ENCODE peak calls at places on chromosomes 3 and 15, in ten cellular contexts. One of them, this sample, is unnamed.

GRCh38 chr3:101695779-101696372 is 9.4 kb upstream of the RPL24 start:
- DNase-seq in nucleus accumbens: no peak
- DNase-seq in BE2C: peak
- DNase-seq in thyroid gland: no peak
- DNase-seq in caudate nucleus: no peak
- DNase-seq in kidney epithelial cell: no peak
- DNase-seq in retina: peak
- DNase-seq in stimulated activated CD8-positive, alpha-beta memory T cell treated with anti-CD3 and anti-CD28 coated beads, Interleukin-4, amount 100 ng/mL, for 1 hour: no peak
- DNase-seq in NCI-H187 treated with DMSO at 0.1 percent for 48 hours: no peak
- DNase-seq in psoas muscle: no peak
- DNase-seq in this sample: no peak

GRCh38 chr3:158935846-158936245 is 134.0 kb downstream of the MFSD1 start:
- DNase-seq in stimulated activated CD8-positive, alpha-beta memory T cell treated with anti-CD3 and anti-CD28 coated beads, Interleukin-4, amount 100 ng/mL, for 1 hour: no peak
- DNase-seq in retina: no peak
- DNase-seq in BE2C: no peak
- DNase-seq in thyroid gland: no peak
- DNase-seq in kidney epithelial cell: no peak
- DNase-seq in psoas muscle: no peak
- DNase-seq in caudate nucleus: no peak
- DNase-seq in nucleus accumbens: no peak
- DNase-seq in NCI-H187 treated with DMSO at 0.1 percent for 48 hours: no peak
- DNase-seq in this sample: no peak

GRCh38 chr3:140588558-140588957 is 89.3 kb upstream of the TRIM42 start:
- DNase-seq in psoas muscle: no peak
- DNase-seq in BE2C: no peak
- DNase-seq in nucleus accumbens: no peak
- DNase-seq in retina: no peak
- DNase-seq in thyroid gland: no peak
- DNase-seq in NCI-H187 treated with DMSO at 0.1 percent for 48 hours: no peak
- DNase-seq in kidney epithelial cell: no peak
- DNase-seq in stimulated activated CD8-positive, alpha-beta memory T cell treated with anti-CD3 and anti-CD28 coated beads, Interleukin-4, amount 100 ng/mL, for 1 hour: no peak
- DNase-seq in caudate nucleus: no peak
- DNase-seq in this sample: no peak

GRCh38 chr3:38477839-38478450 is 18.2 kb upstream of the EXOG start:
- DNase-seq in kidney epithelial cell: no peak
- DNase-seq in BE2C: no peak
- DNase-seq in psoas muscle: no peak
- DNase-seq in retina: no peak
- DNase-seq in nucleus accumbens: no peak
- DNase-seq in thyroid gland: no peak
- DNase-seq in caudate nucleus: no peak
- DNase-seq in NCI-H187 treated with DMSO at 0.1 percent for 48 hours: no peak
- DNase-seq in stimulated activated CD8-positive, alpha-beta memory T cell treated with anti-CD3 and anti-CD28 coated beads, Interleukin-4, amount 100 ng/mL, for 1 hour: no peak
- DNase-seq in this sample: no peak

GRCh38 chr3:137110392-137110996 is 152.7 kb downstream of the IL20RB start:
- DNase-seq in caudate nucleus: no peak
- DNase-seq in nucleus accumbens: no peak
- DNase-seq in retina: peak
- DNase-seq in stimulated activated CD8-positive, alpha-beta memory T cell treated with anti-CD3 and anti-CD28 coated beads, Interleukin-4, amount 100 ng/mL, for 1 hour: no peak
- DNase-seq in BE2C: peak
- DNase-seq in NCI-H187 treated with DMSO at 0.1 percent for 48 hours: no peak
- DNase-seq in kidney epithelial cell: peak
- DNase-seq in psoas muscle: no peak
- DNase-seq in thyroid gland: no peak
- DNase-seq in this sample: no peak

GRCh38 chr3:182692685-182693084 is 100.6 kb upstream of the ATP11B start:
- DNase-seq in retina: no peak
- DNase-seq in BE2C: no peak
- DNase-seq in stimulated activated CD8-positive, alpha-beta memory T cell treated with anti-CD3 and anti-CD28 coated beads, Interleukin-4, amount 100 ng/mL, for 1 hour: no peak
- DNase-seq in nucleus accumbens: no peak
- DNase-seq in kidney epithelial cell: no peak
- DNase-seq in NCI-H187 treated with DMSO at 0.1 percent for 48 hours: no peak
- DNase-seq in psoas muscle: no peak
- DNase-seq in caudate nucleus: no peak
- DNase-seq in thyroid gland: no peak
- DNase-seq in this sample: no peak

GRCh38 chr3:162547321-162547720 is 1050.7 kb downstream of the OTOL1 start:
- DNase-seq in NCI-H187 treated with DMSO at 0.1 percent for 48 hours: no peak
- DNase-seq in psoas muscle: no peak
- DNase-seq in thyroid gland: no peak
- DNase-seq in nucleus accumbens: no peak
- DNase-seq in caudate nucleus: no peak
- DNase-seq in kidney epithelial cell: no peak
- DNase-seq in stimulated activated CD8-positive, alpha-beta memory T cell treated with anti-CD3 and anti-CD28 coated beads, Interleukin-4, amount 100 ng/mL, for 1 hour: no peak
- DNase-seq in retina: no peak
- DNase-seq in BE2C: no peak
- DNase-seq in this sample: no peak

GRCh38 chr15:70149667-70150404 is 52.1 kb upstream of the TLE3 start:
- DNase-seq in stimulated activated CD8-positive, alpha-beta memory T cell treated with anti-CD3 and anti-CD28 coated beads, Interleukin-4, amount 100 ng/mL, for 1 hour: no peak
- DNase-seq in nucleus accumbens: no peak
- DNase-seq in NCI-H187 treated with DMSO at 0.1 percent for 48 hours: no peak
- DNase-seq in thyroid gland: no peak
- DNase-seq in BE2C: no peak
- DNase-seq in caudate nucleus: no peak
- DNase-seq in retina: no peak
- DNase-seq in psoas muscle: no peak
- DNase-seq in kidney epithelial cell: no peak
- DNase-seq in this sample: no peak

GRCh38 chr15:98981851-98982722 is 25.5 kb downstream of the PGPEP1L start:
- DNase-seq in caudate nucleus: no peak
- DNase-seq in stimulated activated CD8-positive, alpha-beta memory T cell treated with anti-CD3 and anti-CD28 coated beads, Interleukin-4, amount 100 ng/mL, for 1 hour: no peak
- DNase-seq in psoas muscle: no peak
- DNase-seq in thyroid gland: peak
- DNase-seq in nucleus accumbens: no peak
- DNase-seq in retina: no peak
- DNase-seq in BE2C: no peak
- DNase-seq in kidney epithelial cell: no peak
- DNase-seq in NCI-H187 treated with DMSO at 0.1 percent for 48 hours: no peak
- DNase-seq in this sample: no peak

GRCh38 chr3:119025390-119025789 is 9.3 kb downstream of the IGSF11 start:
- DNase-seq in nucleus accumbens: no peak
- DNase-seq in psoas muscle: no peak
- DNase-seq in caudate nucleus: no peak
- DNase-seq in NCI-H187 treated with DMSO at 0.1 percent for 48 hours: no peak
- DNase-seq in thyroid gland: no peak
- DNase-seq in retina: no peak
- DNase-seq in stimulated activated CD8-positive, alpha-beta memory T cell treated with anti-CD3 and anti-CD28 coated beads, Interleukin-4, amount 100 ng/mL, for 1 hour: no peak
- DNase-seq in BE2C: no peak
- DNase-seq in kidney epithelial cell: no peak
- DNase-seq in this sample: no peak

GRCh38 chr3:127671523-127672428 is 976 bp upstream of the ABTB1 start:
- DNase-seq in kidney epithelial cell: no peak
- DNase-seq in psoas muscle: peak
- DNase-seq in retina: peak
- DNase-seq in BE2C: no peak
- DNase-seq in nucleus accumbens: no peak
- DNase-seq in NCI-H187 treated with DMSO at 0.1 percent for 48 hours: no peak
- DNase-seq in thyroid gland: peak
- DNase-seq in caudate nucleus: no peak
- DNase-seq in stimulated activated CD8-positive, alpha-beta memory T cell treated with anti-CD3 and anti-CD28 coated beads, Interleukin-4, amount 100 ng/mL, for 1 hour: peak
- DNase-seq in this sample: no peak

GRCh38 chr3:182969277-182969676 is 11.1 kb downstream of the DCUN1D1 start:
- DNase-seq in nucleus accumbens: no peak
- DNase-seq in NCI-H187 treated with DMSO at 0.1 percent for 48 hours: no peak
- DNase-seq in BE2C: no peak
- DNase-seq in caudate nucleus: no peak
- DNase-seq in psoas muscle: no peak
- DNase-seq in retina: no peak
- DNase-seq in kidney epithelial cell: peak
- DNase-seq in thyroid gland: no peak
- DNase-seq in stimulated activated CD8-positive, alpha-beta memory T cell treated with anti-CD3 and anti-CD28 coated beads, Interleukin-4, amount 100 ng/mL, for 1 hour: no peak
- DNase-seq in this sample: no peak

GRCh38 chr3:33313331-33313730 is 36.1 kb downstream of the FBXL2 start:
- DNase-seq in nucleus accumbens: no peak
- DNase-seq in retina: no peak
- DNase-seq in psoas muscle: no peak
- DNase-seq in kidney epithelial cell: no peak
- DNase-seq in caudate nucleus: no peak
- DNase-seq in NCI-H187 treated with DMSO at 0.1 percent for 48 hours: no peak
- DNase-seq in thyroid gland: no peak
- DNase-seq in BE2C: no peak
- DNase-seq in stimulated activated CD8-positive, alpha-beta memory T cell treated with anti-CD3 and anti-CD28 coated beads, Interleukin-4, amount 100 ng/mL, for 1 hour: no peak
- DNase-seq in this sample: no peak

GRCh38 chr3:107999215-107999775 is 91.5 kb downstream of the CD47 start:
- DNase-seq in caudate nucleus: no peak
- DNase-seq in stimulated activated CD8-positive, alpha-beta memory T cell treated with anti-CD3 and anti-CD28 coated beads, Interleukin-4, amount 100 ng/mL, for 1 hour: no peak
- DNase-seq in NCI-H187 treated with DMSO at 0.1 percent for 48 hours: no peak
- DNase-seq in kidney epithelial cell: no peak
- DNase-seq in nucleus accumbens: no peak
- DNase-seq in thyroid gland: no peak
- DNase-seq in BE2C: no peak
- DNase-seq in retina: no peak
- DNase-seq in psoas muscle: no peak
- DNase-seq in this sample: no peak

GRCh38 chr3:146739203-146739671 is 134.1 kb upstream of the PLSCR5 start:
- DNase-seq in BE2C: no peak
- DNase-seq in retina: no peak
- DNase-seq in stimulated activated CD8-positive, alpha-beta memory T cell treated with anti-CD3 and anti-CD28 coated beads, Interleukin-4, amount 100 ng/mL, for 1 hour: no peak
- DNase-seq in psoas muscle: no peak
- DNase-seq in thyroid gland: no peak
- DNase-seq in nucleus accumbens: no peak
- DNase-seq in caudate nucleus: no peak
- DNase-seq in kidney epithelial cell: no peak
- DNase-seq in NCI-H187 treated with DMSO at 0.1 percent for 48 hours: no peak
- DNase-seq in this sample: no peak

GRCh38 chr15:85330941-85331588 is 49.3 kb upstream of the AKAP13 start:
- DNase-seq in kidney epithelial cell: peak
- DNase-seq in retina: peak
- DNase-seq in thyroid gland: peak
- DNase-seq in stimulated activated CD8-positive, alpha-beta memory T cell treated with anti-CD3 and anti-CD28 coated beads, Interleukin-4, amount 100 ng/mL, for 1 hour: peak
- DNase-seq in BE2C: peak
- DNase-seq in caudate nucleus: peak
- DNase-seq in psoas muscle: peak
- DNase-seq in nucleus accumbens: no peak
- DNase-seq in NCI-H187 treated with DMSO at 0.1 percent for 48 hours: peak
- DNase-seq in this sample: peak

GRCh38 chr15:74418575-74419338 is 15.0 kb downstream of the SEMA7A start:
- DNase-seq in thyroid gland: no peak
- DNase-seq in kidney epithelial cell: no peak
- DNase-seq in retina: no peak
- DNase-seq in stimulated activated CD8-positive, alpha-beta memory T cell treated with anti-CD3 and anti-CD28 coated beads, Interleukin-4, amount 100 ng/mL, for 1 hour: no peak
- DNase-seq in NCI-H187 treated with DMSO at 0.1 percent for 48 hours: no peak
- DNase-seq in BE2C: no peak
- DNase-seq in psoas muscle: no peak
- DNase-seq in caudate nucleus: no peak
- DNase-seq in nucleus accumbens: no peak
- DNase-seq in this sample: no peak

GRCh38 chr15:51104512-51104911 is 9.8 kb upstream of the TNFAIP8L3 start:
- DNase-seq in nucleus accumbens: no peak
- DNase-seq in retina: no peak
- DNase-seq in BE2C: no peak
- DNase-seq in psoas muscle: peak
- DNase-seq in stimulated activated CD8-positive, alpha-beta memory T cell treated with anti-CD3 and anti-CD28 coated beads, Interleukin-4, amount 100 ng/mL, for 1 hour: no peak
- DNase-seq in thyroid gland: peak
- DNase-seq in caudate nucleus: no peak
- DNase-seq in NCI-H187 treated with DMSO at 0.1 percent for 48 hours: no peak
- DNase-seq in kidney epithelial cell: no peak
- DNase-seq in this sample: no peak